ENCODE peak calls at places on chromosomes 13 and 19, in six cellular contexts. H is stimulated activated CD8-positive, alpha-beta memory T cell treated with anti-CD3 and anti-CD28 coated beads, Interleukin-15, amount 100 ng/mL, for 24 hours; Q is HFFc6; V is EL; C is dorsolateral prefrontal cortex; I is activated naive CD4-positive, alpha-beta T cell. J is an unnamed sample.

GRCh38 chr13:33976965-33977364 is 159.0 kb downstream of the RFC3 start:
- DNase-seq in H (no peak), Q (no peak), V (no peak), C (no peak), I (no peak), J (no peak)

GRCh38 chr13:86870388-86870966 is 800.7 kb upstream of the SLITRK5 start:
- DNase-seq in H (no peak), Q (no peak), V (no peak), C (no peak), I (no peak), J (no peak)

GRCh38 chr13:51825681-51826254 is 19.2 kb downstream of the TMEM272 start:
- DNase-seq in H (no peak), Q (no peak), V (no peak), C (no peak), I (no peak), J (no peak)

GRCh38 chr13:114059428-114059827 is 73.0 kb downstream of the RASA3 start:
- DNase-seq in H (no peak), Q (no peak), V (no peak), C (no peak), I (no peak), J (no peak)

GRCh38 chr13:22665531-22665930 is 515.2 kb upstream of the SGCG start:
- DNase-seq in H (no peak), Q (no peak), V (no peak), C (no peak), I (no peak), J (no peak)

GRCh38 chr13:44710576-44710975 is 134.4 kb upstream of the TSC22D1 start:
- DNase-seq in H (no peak), Q (peak), V (peak), C (no peak), I (no peak), J (peak)

GRCh38 chr13:42865703-42866102 is 84.3 kb downstream of the FAM216B start:
- DNase-seq in H (no peak), Q (no peak), V (no peak), C (no peak), I (no peak), J (no peak)

GRCh38 chr19:30278882-30279254 is 93.3 kb upstream of the ZNF536 start:
- DNase-seq in H (no peak), Q (no peak), V (no peak), C (no peak), I (no peak), J (no peak)

GRCh38 chr19:56732974-56733373 is 61.4 kb upstream of the ZNF835 start:
- DNase-seq in H (no peak), Q (no peak), V (no peak), C (no peak), I (no peak), J (no peak)

GRCh38 chr19:30131722-30132291 is 189.8 kb downstream of the URI1 start:
- DNase-seq in H (no peak), Q (no peak), V (no peak), C (no peak), I (no peak), J (no peak)

GRCh38 chr19:50358483-50359431 is 6.7 kb downstream of the NAPSA start:
- DNase-seq in H (peak), Q (no peak), V (peak), C (peak), I (peak), J (peak)

GRCh38 chr13:43572601-43573360 is 214.0 kb downstream of the ENOX1 start:
- DNase-seq in H (no peak), Q (peak), V (peak), C (no peak), I (no peak), J (no peak)

GRCh38 chr13:113655358-113656014 is 2.5 kb downstream of the ATP4B start:
- DNase-seq in H (no peak), Q (no peak), V (no peak), C (no peak), I (no peak), J (no peak)

GRCh38 chr13:112885782-112886268 is 83.2 kb upstream of the MCF2L start:
- DNase-seq in H (no peak), Q (peak), V (peak), C (no peak), I (no peak), J (peak)

GRCh38 chr13:111531505-111531904 is 211.1 kb downstream of the TEX29 start:
- DNase-seq in H (no peak), Q (peak), V (no peak), C (peak), I (no peak), J (no peak)

GRCh38 chr19:18603255-18603957 is 3.2 kb downstream of the CRLF1 start:
- DNase-seq in H (no peak), Q (no peak), V (no peak), C (no peak), I (no peak), J (peak)

GRCh38 chr19:3131168-3131567 is 4.7 kb upstream of the GNA15 start:
- DNase-seq in H (no peak), Q (no peak), V (no peak), C (no peak), I (no peak), J (no peak)

GRCh38 chr13:48322294-48322693 is 18.7 kb downstream of the RB1 start:
- DNase-seq in H (no peak), Q (no peak), V (no peak), C (no peak), I (no peak), J (no peak)

GRCh38 chr19:35995655-35995993 is 636 bp downstream of the SDHAF1 start:
- DNase-seq in H (no peak), Q (no peak), V (peak), C (no peak), I (no peak), J (peak)

GRCh38 chr19:30718728-30719127 is 346.5 kb downstream of the ZNF536 start:
- DNase-seq in H (no peak), Q (no peak), V (no peak), C (no peak), I (no peak), J (no peak)

GRCh38 chr19:8617984-8618383 is 7.5 kb upstream of the ADAMTS10 start:
- DNase-seq in H (no peak), Q (no peak), V (no peak), C (no peak), I (no peak), J (no peak)

GRCh38 chr19:40801449-40802299 is 2.7 kb downstream of the EGLN2 start:
- DNase-seq in H (no peak), Q (no peak), V (no peak), C (no peak), I (no peak), J (no peak)

GRCh38 chr13:40243047-40243446 is 423.4 kb downstream of the FOXO1 start:
- DNase-seq in H (no peak), Q (no peak), V (no peak), C (no peak), I (no peak), J (no peak)

GRCh38 chr13:33472446-33472845 is 186.9 kb upstream of the STARD13 start:
- DNase-seq in H (no peak), Q (no peak), V (no peak), C (no peak), I (no peak), J (no peak)

GRCh38 chr13:103634066-103634465 is 567.8 kb upstream of the SLC10A2 start:
- DNase-seq in H (no peak), Q (no peak), V (no peak), C (no peak), I (no peak), J (no peak)

GRCh38 chr19:16373539-16373938 is 48.9 kb downstream of the KLF2 start:
- DNase-seq in H (no peak), Q (peak), V (peak), C (no peak), I (no peak), J (peak)

GRCh38 chr13:57314897-57315520 is 148.0 kb downstream of the PRR20E start:
- DNase-seq in H (no peak), Q (no peak), V (no peak), C (no peak), I (no peak), J (no peak)

GRCh38 chr19:47158879-47159509 is 28.4 kb downstream of the SAE1 start:
- DNase-seq in H (no peak), Q (no peak), V (peak), C (no peak), I (no peak), J (no peak)

GRCh38 chr13:27261376-27261775 is 9.3 kb upstream of the RASL11A start:
- DNase-seq in H (no peak), Q (peak), V (peak), C (no peak), I (no peak), J (no peak)

GRCh38 chr19:49327878-49328544 is 3.0 kb upstream of the SLC6A16 start:
- DNase-seq in H (no peak), Q (peak), V (peak), C (no peak), I (no peak), J (peak)

GRCh38 chr13:105442941-105443340 is 1092.5 kb downstream of the EFNB2 start:
- DNase-seq in H (no peak), Q (peak), V (peak), C (no peak), I (no peak), J (peak)

GRCh38 chr19:35063940-35064818 is 22.7 kb downstream of the HPN start:
- DNase-seq in H (no peak), Q (peak), V (peak), C (no peak), I (no peak), J (peak)

GRCh38 chr13:102774210-102774560 is 599 bp upstream of the TEX30 start:
- DNase-seq in H (no peak), Q (no peak), V (no peak), C (no peak), I (no peak), J (no peak)

GRCh38 chr13:53010374-53011105 is 18.1 kb upstream of the OLFM4 start:
- DNase-seq in H (no peak), Q (no peak), V (no peak), C (no peak), I (no peak), J (no peak)

GRCh38 chr13:36549126-36549702 is 116.9 kb downstream of the CCNA1 start:
- DNase-seq in H (no peak), Q (no peak), V (no peak), C (no peak), I (no peak), J (no peak)

GRCh38 chr13:44969858-44970484 is 19.3 kb downstream of the NUFIP1 start:
- DNase-seq in H (no peak), Q (peak), V (peak), C (no peak), I (no peak), J (peak)

GRCh38 chr13:40399756-40400155 is 266.7 kb downstream of the FOXO1 start:
- DNase-seq in H (no peak), Q (no peak), V (no peak), C (no peak), I (no peak), J (no peak)

GRCh38 chr19:5224480-5224879 is 116.1 kb downstream of the PTPRS start:
- DNase-seq in H (no peak), Q (no peak), V (no peak), C (no peak), I (no peak), J (no peak)

GRCh38 chr13:31807090-31807541 is 67.8 kb downstream of the RXFP2 start:
- DNase-seq in H (no peak), Q (no peak), V (no peak), C (no peak), I (no peak), J (no peak)